ENCODE peak calls at places on chromosomes 4 and X, in ten cellular contexts. U is B cell, G is H54, E is GM10248, Y is GM13976, J is mesothelial cell of epicardium, V is EL, K is astrocyte of the spinal cord, S is esophagus squamous epithelium, R is sigmoid colon. Q is an unnamed sample.

GRCh38 chr4:71765837-71766236 is 18.0 kb downstream of the GC start:
- DNase-seq in V (no peak), Y (no peak), S (no peak), U (no peak), G (no peak), J (no peak), K (no peak), R (no peak), E (no peak), Q (no peak)

GRCh38 chrX:41293269-41293668 is 40.7 kb upstream of the DDX3X start:
- DNase-seq in U (no peak), G (no peak), S (no peak), J (no peak), K (no peak), E (no peak), V (peak; percentile 8), R (no peak), Y (no peak), Q (no peak)

GRCh38 chrX:103098488-103098887 is 5.5 kb upstream of the NXF3 start:
- DNase-seq in E (no peak), Y (no peak), R (no peak), J (no peak), S (no peak), G (no peak), K (no peak), U (no peak), V (no peak), Q (no peak)

GRCh38 chrX:74262472-74263209 is 41.3 kb upstream of the ZCCHC13 start:
- DNase-seq in R (no peak), V (no peak), S (no peak), G (no peak), E (no peak), K (no peak), U (no peak), Y (no peak), J (no peak), Q (no peak)

GRCh38 chrX:56219702-56220101 is 12.5 kb upstream of the KLF8 start:
- DNase-seq in G (no peak), E (no peak), S (no peak), U (no peak), V (no peak), J (no peak), R (no peak), Y (no peak), K (no peak), Q (no peak)

GRCh38 chr4:94669672-94670664 is 87.8 kb upstream of the BMPR1B start:
- DNase-seq in R (no peak), J (no peak), S (no peak), V (no peak), K (peak; percentile 27), G (no peak), Y (no peak), E (no peak), U (no peak), Q (no peak)

GRCh38 chrX:24347871-24348270 is 12.6 kb upstream of the SUPT20HL1 start:
- DNase-seq in S (no peak), Y (no peak), K (no peak), G (no peak), J (no peak), U (no peak), V (no peak), R (no peak), E (no peak), Q (no peak)

GRCh38 chrX:106170318-106170717 is 2.2 kb downstream of the PWWP3B start:
- DNase-seq in U (no peak), Y (no peak), V (no peak), S (no peak), G (no peak), J (no peak), E (no peak), K (peak; percentile 52), R (no peak), Q (no peak)

GRCh38 chrX:21207080-21207479 is 167.1 kb upstream of the CNKSR2 start:
- DNase-seq in E (no peak), S (no peak), V (no peak), Y (no peak), U (no peak), J (no peak), R (no peak), G (no peak), K (no peak), Q (no peak)

GRCh38 chr4:122003335-122003734 is 51.5 kb upstream of the TRPC3 start:
- DNase-seq in J (no peak), E (peak; percentile 34), S (no peak), Y (peak; percentile 14), R (no peak), K (no peak), G (peak; percentile 7), V (peak; percentile 19), U (peak; percentile 38), Q (peak; percentile 40)

GRCh38 chrX:13167444-13168207 is 123.2 kb upstream of the FAM9C start:
- DNase-seq in R (no peak), Y (peak; percentile 7), E (no peak), S (no peak), G (no peak), J (no peak), V (no peak), U (no peak), K (peak; percentile 43), Q (no peak)

Q was measured in GM12864.